ENCODE peak calls at places on chromosomes 3 and 15, in five cellular contexts. D is left kidney, M is substantia nigra, N is EH, U is fibroblast of the conjunctiva. E is an unnamed sample.

GRCh38 chr3:187367561-187368103 is 553 bp upstream of the RTP4 start:
- DNase-seq in D (no peak), N (no peak), M (no peak), U (no peak), E (no peak)

GRCh38 chr3:126373682-126374601 is 16.7 kb upstream of the KLF15 start:
- DNase-seq in N (peak; percentile 62), D (no peak), U (peak; percentile 22), M (no peak), E (peak; percentile 43)

GRCh38 chr15:27549796-27550195 is 549.3 kb downstream of the OCA2 start:
- DNase-seq in D (no peak), N (no peak), U (no peak), M (no peak), E (no peak)

GRCh38 chr3:185365281-185366211 is 2.6 kb downstream of the MAP3K13 start:
- DNase-seq in D (no peak), N (no peak), M (no peak), U (no peak), E (no peak)

GRCh38 chr15:76175442-76175841 is 115.7 kb downstream of the TMEM266 start:
- DNase-seq in D (no peak), U (no peak), M (no peak), N (no peak), E (no peak)

GRCh38 chr3:196142674-196142988 is 60.7 kb upstream of the TFRC start:
- DNase-seq in U (no peak), N (no peak), D (no peak), M (no peak), E (no peak)

GRCh38 chr15:70741107-70741511 is 22.2 kb downstream of the UACA start:
- DNase-seq in N (peak; percentile 80), U (peak; percentile 87), D (peak; percentile 4), M (no peak), E (peak; percentile 90)

GRCh38 chr3:9793161-9793781 is 389 bp downstream of the ARPC4 start:
- DNase-seq in U (no peak), D (peak; percentile 46), N (peak; percentile 69), M (no peak), E (peak; percentile 44)

GRCh38 chr3:180744226-180744625 is 64.9 kb upstream of the CCDC39 start:
- DNase-seq in M (no peak), U (no peak), D (peak; percentile 24), N (no peak), E (no peak)

GRCh38 chr15:89526601-89527441 is 30.4 kb upstream of the RHCG start:
- DNase-seq in M (no peak), N (no peak), D (no peak), U (no peak), E (no peak)

GRCh38 chr3:105368575-105369500 is 2.1 kb downstream of the ALCAM start:
- DNase-seq in N (peak; percentile 70), U (no peak), D (peak; percentile 66), M (peak; percentile 14), E (peak; percentile 59)

GRCh38 chr15:85579957-85580694 is 199.7 kb downstream of the AKAP13 start:
- DNase-seq in N (no peak), D (peak; percentile 25), U (no peak), M (no peak), E (no peak)

GRCh38 chr3:44992555-44993470 is 16.8 kb downstream of the EXOSC7 start:
- DNase-seq in M (no peak), D (peak; percentile 37), U (no peak), N (peak; percentile 29), E (no peak)

GRCh38 chr15:96503276-96503675 is 172.8 kb downstream of the NR2F2 start:
- DNase-seq in U (no peak), N (no peak), D (no peak), M (no peak), E (no peak)

GRCh38 chr3:37814547-37814946 is 47.1 kb upstream of the CTDSPL start:
- DNase-seq in U (no peak), N (no peak), D (no peak), M (no peak), E (peak; percentile 31)

GRCh38 chr15:43346305-43346704 is 15.9 kb upstream of the LCMT2 start:
- DNase-seq in D (no peak), N (peak; percentile 12), M (no peak), U (no peak), E (no peak)

GRCh38 chr15:71817351-71817750 is 7.0 kb downstream of the NR2E3 start:
- DNase-seq in U (no peak), N (no peak), D (no peak), M (no peak), E (no peak)

GRCh38 chr15:58179206-58179605 is 41.0 kb downstream of the AQP9 start:
- DNase-seq in N (peak; percentile 27), M (no peak), D (no peak), U (no peak), E (peak; percentile 11)